ENCODE peak calls at places on chromosomes 2 and 18, in nine cellular contexts. K is activated T-helper 1 cell treated with anti-CD3 and anti-CD28 coated beads, Interleukin-2, amount 50 U/mL, for 16 hours; M is H54; S is NCI-H1048; V is lower leg skin; R is HFFc6; D is AG10803; C is heart left ventricle; Y is nucleus accumbens. W is an unnamed sample.

GRCh38 chr2:95007822-95008221 is 17.7 kb upstream of the MAL start:
- DNase-seq in K (no peak), M (no peak), S (no peak), V (no peak), R (no peak), D (no peak), C (peak), Y (no peak), W (no peak)

GRCh38 chr2:241223211-241224067 is 35.0 kb downstream of the ANO7 start:
- DNase-seq in K (no peak), M (no peak), S (no peak), V (no peak), R (peak), D (no peak), C (no peak), Y (no peak), W (peak)

GRCh38 chr2:239293450-239294430 is 107.1 kb downstream of the HDAC4 start:
- DNase-seq in K (no peak), M (no peak), S (no peak), V (no peak), R (no peak), D (no peak), C (no peak), Y (no peak), W (no peak)

GRCh38 chr2:182553483-182553882 is 126.6 kb upstream of the PDE1A start:
- DNase-seq in K (no peak), M (no peak), S (no peak), V (no peak), R (no peak), D (no peak), C (no peak), Y (no peak), W (no peak)

GRCh38 chr2:230347659-230348305 is 20.8 kb downstream of the SP140L start:
- DNase-seq in K (no peak), M (no peak), S (no peak), V (no peak), R (no peak), D (no peak), C (no peak), Y (no peak), W (peak)

GRCh38 chr2:40760071-40760666 is 308.3 kb upstream of the SLC8A1 start:
- DNase-seq in K (no peak), M (no peak), S (no peak), V (peak), R (peak), D (peak), C (peak), Y (no peak), W (peak)

GRCh38 chr2:102717308-102718018 is 44.4 kb upstream of the TMEM182 start:
- DNase-seq in K (no peak), M (peak), S (no peak), V (peak), R (peak), D (peak), C (no peak), Y (no peak), W (peak)

GRCh38 chr18:78376036-78376435 is 603.6 kb upstream of the SALL3 start:
- DNase-seq in K (no peak), M (no peak), S (no peak), V (no peak), R (no peak), D (no peak), C (no peak), Y (no peak), W (no peak)

GRCh38 chr2:35538796-35539195 is 816.8 kb upstream of the CRIM1 start:
- DNase-seq in K (no peak), M (peak), S (no peak), V (no peak), R (no peak), D (no peak), C (no peak), Y (no peak), W (peak)

GRCh38 chr18:3151379-3152264 is 68.1 kb downstream of the MYOM1 start:
- DNase-seq in K (no peak), M (peak), S (no peak), V (no peak), R (peak), D (peak), C (no peak), Y (no peak), W (peak)

GRCh38 chr2:43349944-43350343 is 123.5 kb upstream of the ZFP36L2 start:
- DNase-seq in K (no peak), M (no peak), S (no peak), V (no peak), R (no peak), D (no peak), C (no peak), Y (no peak), W (no peak)

GRCh38 chr18:57863706-57864105 is 60.6 kb upstream of the ATP8B1 start:
- DNase-seq in K (no peak), M (no peak), S (no peak), V (no peak), R (no peak), D (no peak), C (no peak), Y (no peak), W (peak)

GRCh38 chr2:65128297-65129190 is 1.4 kb downstream of the RAB1A start:
- DNase-seq in K (no peak), M (no peak), S (no peak), V (peak), R (peak), D (peak), C (no peak), Y (no peak), W (peak)

GRCh38 chr2:62305421-62306176 is 109.7 kb downstream of the B3GNT2 start:
- DNase-seq in K (no peak), M (no peak), S (no peak), V (no peak), R (no peak), D (no peak), C (peak), Y (no peak), W (no peak)

W was measured in astrocyte.